ENCODE peak calls at places on chromosomes 1 and 21, in four cellular contexts. G, I, X and Y are unnamed samples.

GRCh38 chr1:153565529-153566374 is at the start of gene S100A2:
- DNase-seq in G (peak), I (no peak), X (no peak), Y (no peak)

GRCh38 chr1:186541003-186541402 is 80.1 kb upstream of the PDC start:
- DNase-seq in X (no peak), I (no peak), G (no peak), Y (no peak)

GRCh38 chr1:32073387-32074229 is 869 bp downstream of the TMEM39B start:
- DNase-seq in G (no peak), I (no peak), X (no peak), Y (no peak)

GRCh38 chr1:167601442-167602380 is 28.3 kb upstream of the RCSD1 start:
- DNase-seq in I (no peak), X (peak), G (peak), Y (peak)

GRCh38 chr1:166133276-166133841 is 33.4 kb downstream of the FAM78B start:
- DNase-seq in I (no peak), G (no peak), X (no peak), Y (no peak)

GRCh38 chr1:94067196-94067595 is 53.8 kb downstream of the ABCA4 start:
- DNase-seq in X (no peak), G (no peak), I (no peak), Y (no peak)

GRCh38 chr21:37787456-37787855 is 128.8 kb downstream of the KCNJ6 start:
- DNase-seq in G (no peak), X (no peak), I (no peak), Y (no peak)

GRCh38 chr21:29349702-29350101 is 51.0 kb downstream of the BACH1 start:
- DNase-seq in I (no peak), X (no peak), G (no peak), Y (no peak)